ENCODE peak calls at places on chromosomes 12 and 14, in five cellular contexts. S is mammary epithelial cell, I is dorsolateral prefrontal cortex, K is islet precursor cell, W is left cardiac atrium. N is an unnamed sample.

GRCh38 chr12:1886396-1887008 is 31.9 kb downstream of the CACNA2D4 start:
- DNase-seq in S (no peak), I (no peak), K (no peak), W (no peak), N (no peak)

GRCh38 chr12:27505124-27505523 is 18.9 kb upstream of the PPFIBP1 start:
- DNase-seq in S (no peak), I (no peak), K (no peak), W (no peak), N (no peak)

GRCh38 chr14:99757331-99758070 is 35.7 kb upstream of the EML1 start:
- DNase-seq in S (peak), I (no peak), K (no peak), W (no peak), N (no peak)

GRCh38 chr12:95663525-95663924 is 112.2 kb upstream of the USP44 start:
- DNase-seq in S (no peak), I (no peak), K (no peak), W (no peak), N (no peak)

GRCh38 chr14:44783899-44784298 is 177.8 kb downstream of the KLHL28 start:
- DNase-seq in S (no peak), I (no peak), K (no peak), W (no peak), N (no peak)

GRCh38 chr12:31236998-31237637 is 88.8 kb downstream of the SINHCAF start:
- DNase-seq in S (no peak), I (no peak), K (peak), W (no peak), N (no peak)

GRCh38 chr14:104735830-104736642 is 12.0 kb downstream of the ADSS1 start:
- DNase-seq in S (peak), I (peak), K (no peak), W (peak), N (peak)

GRCh38 chr12:108478611-108479010 is 36.5 kb upstream of the FICD start:
- DNase-seq in S (no peak), I (no peak), K (peak), W (no peak), N (no peak)

GRCh38 chr12:6551496-6552139 is 4.2 kb downstream of the IFFO1 start:
- DNase-seq in S (no peak), I (no peak), K (peak), W (peak), N (no peak)

GRCh38 chr12:53299101-53299453 is 418 bp upstream of the MYG1 start:
- DNase-seq in S (peak), I (no peak), K (peak), W (no peak), N (no peak)

GRCh38 chr14:106562451-106562850 is 1036.1 kb downstream of the TMEM121 start:
- DNase-seq in S (no peak), I (no peak), K (no peak), W (no peak), N (no peak)

GRCh38 chr14:51653096-51653814 is 1.5 kb downstream of the FRMD6 start:
- DNase-seq in S (peak), I (no peak), K (no peak), W (no peak), N (no peak)

GRCh38 chr14:61568572-61569011 is 126.7 kb upstream of the HIF1A start:
- DNase-seq in S (no peak), I (no peak), K (peak), W (peak), N (peak)

GRCh38 chr14:96409701-96410100 is 17.8 kb downstream of the AK7 start:
- DNase-seq in S (peak), I (no peak), K (no peak), W (no peak), N (no peak)

GRCh38 chr12:130242506-130242905 is 80.2 kb downstream of the FZD10 start:
- DNase-seq in S (no peak), I (no peak), K (no peak), W (no peak), N (no peak)

GRCh38 chr12:81170072-81170471 is 92.2 kb downstream of the ACSS3 start:
- DNase-seq in S (peak), I (no peak), K (no peak), W (no peak), N (no peak)

GRCh38 chr12:52362118-52362726 is 5.1 kb downstream of the KRT85 start:
- DNase-seq in S (no peak), I (no peak), K (no peak), W (no peak), N (no peak)

GRCh38 chr12:53999596-54000104 is 311 bp upstream of the HOXC9 start:
- DNase-seq in S (peak), I (no peak), K (peak), W (no peak), N (no peak)

GRCh38 chr12:116236148-116236731 is 41.3 kb downstream of the MED13L start:
- DNase-seq in S (peak), I (peak), K (peak), W (no peak), N (peak)

GRCh38 chr12:124399622-124400021 is 104.7 kb downstream of the RFLNA start:
- DNase-seq in S (no peak), I (no peak), K (peak), W (no peak), N (no peak)

GRCh38 chr12:91871751-91872150 is 273.9 kb downstream of the BTG1 start:
- DNase-seq in S (no peak), I (no peak), K (no peak), W (no peak), N (no peak)

GRCh38 chr14:90547250-90547649 is 150.4 kb downstream of the CALM1 start:
- DNase-seq in S (no peak), I (no peak), K (no peak), W (no peak), N (no peak)

GRCh38 chr14:100028990-100029677 is 36.1 kb upstream of the EVL start:
- DNase-seq in S (no peak), I (no peak), K (no peak), W (no peak), N (no peak)

GRCh38 chr12:104605685-104606084 is 148.9 kb downstream of the CHST11 start:
- DNase-seq in S (no peak), I (peak), K (peak), W (peak), N (no peak)

GRCh38 chr14:58281969-58282368 is 16.4 kb upstream of the ARID4A start:
- DNase-seq in S (no peak), I (no peak), K (no peak), W (no peak), N (no peak)

GRCh38 chr14:95943699-95944098 is 67.1 kb downstream of the TUNAR start:
- DNase-seq in S (no peak), I (no peak), K (no peak), W (no peak), N (no peak)

GRCh38 chr12:130826151-130826801 is 12.8 kb downstream of the STX2 start:
- DNase-seq in S (peak), I (peak), K (peak), W (no peak), N (no peak)

GRCh38 chr14:72887514-72887913 is 6.4 kb downstream of the DPF3 start:
- DNase-seq in S (no peak), I (no peak), K (no peak), W (no peak), N (no peak)

N was measured in left lobe of liver.